ENCODE peak calls at places on chromosomes 11 and 22, in seven cellular contexts. One of them, this sample, is unnamed.

GRCh38 chr11:17395554-17395961 is 7.1 kb upstream of the KCNJ11 start:
- DNase-seq in B cell: no peak
- DNase-seq in HFF-Myc: no peak
- DNase-seq in A549: no peak
- DNase-seq in dermis blood vessel endothelial cell: no peak
- DNase-seq in activated CD8-positive, alpha-beta T cell treated with anti-CD3 and anti-CD28 coated beads for 36 hours: no peak
- DNase-seq in ELR: no peak
- DNase-seq in this sample: no peak

GRCh38 chr11:18012314-18012905 is 437 bp downstream of the SERGEF start:
- DNase-seq in B cell: no peak
- DNase-seq in HFF-Myc: no peak
- DNase-seq in A549: peak; percentile 20
- DNase-seq in dermis blood vessel endothelial cell: peak; percentile 35
- DNase-seq in activated CD8-positive, alpha-beta T cell treated with anti-CD3 and anti-CD28 coated beads for 36 hours: peak; percentile 25
- DNase-seq in ELR: peak; percentile 29
- DNase-seq in this sample: peak; percentile 56

GRCh38 chr11:70073881-70074371 is 4.2 kb upstream of the ANO1 start:
- DNase-seq in B cell: no peak
- DNase-seq in HFF-Myc: no peak
- DNase-seq in A549: no peak
- DNase-seq in dermis blood vessel endothelial cell: peak; percentile 84
- DNase-seq in activated CD8-positive, alpha-beta T cell treated with anti-CD3 and anti-CD28 coated beads for 36 hours: peak; percentile 48
- DNase-seq in ELR: peak; percentile 37
- DNase-seq in this sample: peak; percentile 34

GRCh38 chr11:122863704-122864326 is 18.7 kb upstream of the JHY start:
- DNase-seq in B cell: peak; percentile 56
- DNase-seq in HFF-Myc: no peak
- DNase-seq in A549: peak; percentile 37
- DNase-seq in dermis blood vessel endothelial cell: peak; percentile 69
- DNase-seq in activated CD8-positive, alpha-beta T cell treated with anti-CD3 and anti-CD28 coated beads for 36 hours: peak; percentile 66
- DNase-seq in ELR: peak; percentile 73
- DNase-seq in this sample: no peak

GRCh38 chr11:8728566-8728965 is 46.0 kb downstream of the RPL27A start:
- DNase-seq in B cell: no peak
- DNase-seq in HFF-Myc: no peak
- DNase-seq in A549: no peak
- DNase-seq in dermis blood vessel endothelial cell: no peak
- DNase-seq in activated CD8-positive, alpha-beta T cell treated with anti-CD3 and anti-CD28 coated beads for 36 hours: no peak
- DNase-seq in ELR: peak; percentile 58
- DNase-seq in this sample: no peak

GRCh38 chr11:116835042-116835772 is 2.2 kb downstream of the APOA1 start:
- DNase-seq in B cell: peak; percentile 30
- DNase-seq in HFF-Myc: no peak
- DNase-seq in A549: no peak
- DNase-seq in dermis blood vessel endothelial cell: no peak
- DNase-seq in activated CD8-positive, alpha-beta T cell treated with anti-CD3 and anti-CD28 coated beads for 36 hours: peak; percentile 7
- DNase-seq in ELR: no peak
- DNase-seq in this sample: no peak

GRCh38 chr22:17638182-17638431 is 450 bp upstream of the BCL2L13 start:
- DNase-seq in B cell: no peak
- DNase-seq in HFF-Myc: peak; percentile 51
- DNase-seq in A549: no peak
- DNase-seq in dermis blood vessel endothelial cell: no peak
- DNase-seq in activated CD8-positive, alpha-beta T cell treated with anti-CD3 and anti-CD28 coated beads for 36 hours: peak; percentile 19
- DNase-seq in ELR: no peak
- DNase-seq in this sample: no peak

GRCh38 chr11:114315749-114316368 is 19.7 kb downstream of the NNMT start:
- DNase-seq in B cell: no peak
- DNase-seq in HFF-Myc: no peak
- DNase-seq in A549: peak; percentile 97
- DNase-seq in dermis blood vessel endothelial cell: peak; percentile 42
- DNase-seq in activated CD8-positive, alpha-beta T cell treated with anti-CD3 and anti-CD28 coated beads for 36 hours: no peak
- DNase-seq in ELR: no peak
- DNase-seq in this sample: no peak